ENCODE peak calls at places on chromosomes 11 and 22, in ten cellular contexts. G, Q, R, V, F, H, N, S, P and X are unnamed samples.

GRCh38 chr11:31806186-31806943 is 4.8 kb downstream of the PAX6 start:
- DNase-seq in V (no peak), S (no peak), Q (peak; percentile 39), R (no peak), P (no peak), F (no peak), N (peak; percentile 19), H (no peak), G (no peak), X (no peak)

GRCh38 chr11:22441831-22442230 is 103.7 kb downstream of the SLC17A6 start:
- DNase-seq in R (no peak), G (no peak), N (no peak), P (no peak), H (no peak), Q (no peak), F (no peak), S (no peak), V (no peak), X (no peak)

GRCh38 chr22:39153220-39153860 is 860 bp upstream of the CBX7 start:
- DNase-seq in H (no peak), F (no peak), V (no peak), N (no peak), G (peak; percentile 78), S (no peak), Q (peak; percentile 34), R (no peak), P (no peak), X (no peak)

GRCh38 chr22:36411589-36412258 is 24.0 kb upstream of the MYH9 start:
- DNase-seq in V (no peak), S (no peak), R (no peak), P (no peak), N (no peak), F (peak; percentile 40), Q (no peak), G (no peak), H (no peak), X (no peak)

GRCh38 chr11:117179048-117179999 is 781 bp downstream of the SIDT2 start:
- DNase-seq in S (no peak), Q (peak; percentile 29), V (peak; percentile 70), N (peak; percentile 57), P (no peak), R (peak; percentile 15), H (peak; percentile 65), G (peak; percentile 89), F (peak; percentile 55), X (peak; percentile 35)

GRCh38 chr11:13303668-13304649 is 26.4 kb downstream of the BMAL1 start:
- DNase-seq in G (no peak), S (no peak), P (no peak), H (no peak), R (no peak), N (no peak), Q (no peak), F (no peak), V (no peak), X (peak; percentile 44)

GRCh38 chr22:29722587-29722986 is 2.8 kb downstream of the CABP7 start:
- DNase-seq in N (no peak), P (no peak), G (peak; percentile 79), F (no peak), R (no peak), Q (no peak), H (no peak), S (no peak), V (no peak), X (no peak)

GRCh38 chr22:25120761-25121212 is 78.9 kb upstream of the CRYBB3 start:
- DNase-seq in V (no peak), S (no peak), Q (no peak), R (no peak), F (peak; percentile 63), H (no peak), G (peak; percentile 85), P (no peak), N (no peak), X (no peak)

GRCh38 chr11:79762271-79762935 is 321.6 kb upstream of the TENM4 start:
- DNase-seq in G (no peak), S (no peak), R (no peak), F (peak; percentile 30), P (no peak), N (no peak), H (no peak), V (no peak), Q (no peak), X (peak; percentile 38)

GRCh38 chr22:44427506-44428470 is 70.2 kb downstream of the RTL6 start:
- DNase-seq in F (no peak), V (no peak), N (no peak), G (peak; percentile 10), H (no peak), Q (no peak), R (no peak), P (no peak), S (no peak), X (no peak)

GRCh38 chr22:41699264-41700104 is at the start of gene MEI1:
- DNase-seq in H (peak; percentile 68), P (peak; percentile 28), R (peak; percentile 88), G (peak; percentile 93), N (peak; percentile 96), F (no peak), Q (peak; percentile 85), V (peak; percentile 63), S (no peak), X (peak; percentile 79)

GRCh38 chr22:31089101-31090100 is 8.3 kb downstream of the SMTN start:
- DNase-seq in V (peak; percentile 51), S (no peak), F (peak; percentile 27), H (peak; percentile 53), N (peak; percentile 76), G (no peak), P (no peak), R (no peak), Q (no peak), X (peak; percentile 38)

GRCh38 chr22:30113494-30113893 is 33.2 kb downstream of the HORMAD2 start:
- DNase-seq in S (no peak), N (no peak), G (no peak), Q (no peak), F (no peak), P (no peak), R (no peak), V (no peak), H (no peak), X (no peak)

GRCh38 chr11:15852179-15852578 is 504.2 kb downstream of the SOX6 start:
- DNase-seq in G (no peak), N (peak; percentile 13), R (no peak), Q (no peak), F (peak; percentile 69), S (no peak), P (no peak), H (peak; percentile 17), V (no peak), X (no peak)

GRCh38 chr22:26169312-26170111 is at the start of gene SEZ6L:
- DNase-seq in V (no peak), Q (peak; percentile 29), F (no peak), H (no peak), N (peak; percentile 11), R (no peak), G (no peak), S (no peak), P (no peak), X (no peak)

GRCh38 chr11:73931039-73931645 is 19.7 kb upstream of the DNAJB13 start:
- DNase-seq in H (peak; percentile 77), N (peak; percentile 73), F (peak; percentile 88), Q (peak; percentile 66), G (no peak), V (peak; percentile 76), P (no peak), R (no peak), S (no peak), X (peak; percentile 90)

GRCh38 chr11:94193288-94193687 is 64.6 kb downstream of the PANX1 start:
- DNase-seq in H (peak; percentile 93), F (no peak), N (peak; percentile 59), Q (no peak), R (no peak), G (no peak), V (peak; percentile 84), P (no peak), S (no peak), X (no peak)

GRCh38 chr11:120040136-120040840 is 97.6 kb downstream of the TRIM29 start:
- DNase-seq in G (no peak), Q (peak; percentile 10), P (no peak), R (no peak), S (no peak), N (no peak), V (no peak), F (no peak), H (no peak), X (no peak)

GRCh38 chr11:71286701-71287643 is 34.6 kb upstream of the SHANK2 start:
- DNase-seq in N (peak; percentile 75), P (no peak), F (peak; percentile 26), Q (peak; percentile 28), R (no peak), S (no peak), H (peak; percentile 97), G (peak; percentile 89), V (peak; percentile 99), X (peak; percentile 46)

GRCh38 chr11:119371778-119372182 is 9.7 kb downstream of the USP2 start:
- DNase-seq in S (no peak), R (no peak), V (no peak), P (no peak), G (peak; percentile 39), F (peak; percentile 62), H (no peak), Q (peak; percentile 23), N (no peak), X (peak; percentile 80)

GRCh38 chr22:19876314-19876940 is 21.8 kb upstream of the GNB1L start:
- DNase-seq in S (peak; percentile 18), P (no peak), F (no peak), N (no peak), V (no peak), G (peak; percentile 72), Q (no peak), R (no peak), H (peak; percentile 31), X (no peak)

GRCh38 chr11:65391007-65391406 is 4.6 kb downstream of the FRMD8 start:
- DNase-seq in R (no peak), V (peak; percentile 78), F (no peak), H (no peak), Q (no peak), N (peak; percentile 69), G (no peak), P (no peak), S (no peak), X (no peak)